ENCODE peak calls at places on chromosomes 3 and 15, in seven cellular contexts. H is HS-5, U is amniotic stem cell, S is dorsolateral prefrontal cortex, Z is ovary, V is GM20000, C is M059J. Y is an unnamed sample.

GRCh38 chr3:146640955-146641867 is 36.1 kb upstream of the PLSCR5 start:
- DNase-seq in H (peak), U (peak), S (no peak), Z (no peak), V (peak), C (peak), Y (no peak)

GRCh38 chr3:161266731-161267150 is 45.6 kb downstream of the NMD3 start:
- DNase-seq in H (peak), U (no peak), S (no peak), Z (no peak), V (no peak), C (peak), Y (no peak)

GRCh38 chr3:142027713-142028112 is 121.6 kb downstream of the TFDP2 start:
- DNase-seq in H (no peak), U (no peak), S (no peak), Z (no peak), V (peak), C (peak), Y (no peak)

GRCh38 chr3:79937567-79937966 is 169.8 kb upstream of the ROBO1 start:
- DNase-seq in H (peak), U (no peak), S (no peak), Z (no peak), V (no peak), C (no peak), Y (no peak)

GRCh38 chr15:57550640-57551039 is 41.1 kb upstream of the MYZAP start:
- DNase-seq in H (no peak), U (no peak), S (peak), Z (no peak), V (no peak), C (peak), Y (no peak)

GRCh38 chr3:45249391-45249790 is 23.3 kb upstream of the TMEM158 start:
- DNase-seq in H (no peak), U (no peak), S (no peak), Z (no peak), V (no peak), C (peak), Y (no peak)

GRCh38 chr3:8490079-8490552 is 11.5 kb upstream of the LMCD1 start:
- DNase-seq in H (peak), U (peak), S (no peak), Z (no peak), V (no peak), C (peak), Y (no peak)

GRCh38 chr3:155244206-155244605 is 49.3 kb downstream of the STRIT1 start:
- DNase-seq in H (no peak), U (no peak), S (peak), Z (no peak), V (no peak), C (no peak), Y (no peak)

GRCh38 chr3:29453278-29453961 is 172.5 kb downstream of the RBMS3 start:
- DNase-seq in H (no peak), U (no peak), S (peak), Z (no peak), V (no peak), C (peak), Y (peak)

GRCh38 chr3:6179761-6180160 is 681.2 kb upstream of the GRM7 start:
- DNase-seq in H (no peak), U (no peak), S (no peak), Z (no peak), V (no peak), C (no peak), Y (no peak)

GRCh38 chr3:54217828-54218227 is 95.5 kb downstream of the CACNA2D3 start:
- DNase-seq in H (no peak), U (no peak), S (no peak), Z (no peak), V (no peak), C (no peak), Y (no peak)

GRCh38 chr15:83200162-83200561 is 7.5 kb downstream of the HDGFL3 start:
- DNase-seq in H (no peak), U (no peak), S (no peak), Z (no peak), V (no peak), C (peak), Y (no peak)